ENCODE peak calls at places on chromosomes 3 and 15, in four cellular contexts. One of them, this sample, is unnamed.
A peak's percentile ranks its signal among the peaks of the same experiment; 100 is the strongest.

GRCh38 chr3:11185564-11186317 is 31.4 kb downstream of the HRH1 start:
- DNase-seq in suprapubic skin: peak; percentile 91
- DNase-seq in lower leg skin: peak; percentile 91
- DNase-seq in endothelial cell: no peak
- DNase-seq in this sample: no peak

GRCh38 chr3:46293991-46294833 is 52.0 kb downstream of the CCR3 start:
- DNase-seq in lower leg skin: no peak
- DNase-seq in endothelial cell: no peak
- DNase-seq in suprapubic skin: no peak
- DNase-seq in this sample: no peak

GRCh38 chr3:38536686-38537085 is 40.5 kb downstream of the EXOG start:
- DNase-seq in endothelial cell: no peak
- DNase-seq in suprapubic skin: no peak
- DNase-seq in lower leg skin: no peak
- DNase-seq in this sample: no peak

GRCh38 chr3:169744332-169745054 is 20.4 kb downstream of the TERC start:
- DNase-seq in endothelial cell: no peak
- DNase-seq in suprapubic skin: no peak
- DNase-seq in lower leg skin: no peak
- DNase-seq in this sample: no peak

GRCh38 chr3:122052968-122053367 is 2.2 kb upstream of the CD86 start:
- DNase-seq in suprapubic skin: no peak
- DNase-seq in lower leg skin: no peak
- DNase-seq in endothelial cell: no peak
- DNase-seq in this sample: no peak

GRCh38 chr3:175002732-175003143 is 143.6 kb downstream of the NAALADL2 start:
- DNase-seq in endothelial cell: no peak
- DNase-seq in suprapubic skin: no peak
- DNase-seq in lower leg skin: no peak
- DNase-seq in this sample: no peak

GRCh38 chr15:76393614-76394013 is 57.0 kb downstream of the ISL2 start:
- DNase-seq in lower leg skin: no peak
- DNase-seq in suprapubic skin: no peak
- DNase-seq in endothelial cell: no peak
- DNase-seq in this sample: no peak

GRCh38 chr3:23760871-23761373 is 44.8 kb upstream of the UBE2E1 start:
- DNase-seq in endothelial cell: no peak
- DNase-seq in lower leg skin: no peak
- DNase-seq in suprapubic skin: no peak
- DNase-seq in this sample: no peak

GRCh38 chr3:106305127-106305526 is 436.3 kb upstream of the CBLB start:
- DNase-seq in suprapubic skin: no peak
- DNase-seq in endothelial cell: no peak
- DNase-seq in lower leg skin: no peak
- DNase-seq in this sample: no peak

GRCh38 chr15:62495670-62496328 is 330.7 kb upstream of the C2CD4B start:
- DNase-seq in endothelial cell: no peak
- DNase-seq in lower leg skin: peak; percentile 44
- DNase-seq in suprapubic skin: no peak
- DNase-seq in this sample: no peak

GRCh38 chr3:99119312-99119810 is 217.9 kb upstream of the DCBLD2 start:
- DNase-seq in lower leg skin: no peak
- DNase-seq in endothelial cell: no peak
- DNase-seq in suprapubic skin: no peak
- DNase-seq in this sample: no peak

GRCh38 chr3:55252921-55253320 is 234.2 kb downstream of the WNT5A start:
- DNase-seq in endothelial cell: no peak
- DNase-seq in suprapubic skin: no peak
- DNase-seq in lower leg skin: no peak
- DNase-seq in this sample: no peak

GRCh38 chr15:37117030-37117429 is 16.7 kb upstream of the MEIS2 start:
- DNase-seq in lower leg skin: no peak
- DNase-seq in endothelial cell: no peak
- DNase-seq in suprapubic skin: no peak
- DNase-seq in this sample: no peak

GRCh38 chr3:132749786-132750185 is 27.6 kb upstream of the NPHP3 start:
- DNase-seq in lower leg skin: no peak
- DNase-seq in endothelial cell: no peak
- DNase-seq in suprapubic skin: no peak
- DNase-seq in this sample: no peak

GRCh38 chr15:90957105-90957790 is 2.6 kb downstream of the RCCD1 start:
- DNase-seq in lower leg skin: no peak
- DNase-seq in suprapubic skin: no peak
- DNase-seq in endothelial cell: peak; percentile 41
- DNase-seq in this sample: no peak

GRCh38 chr15:83053151-83053550 is 13.9 kb downstream of the BTBD1 start:
- DNase-seq in lower leg skin: no peak
- DNase-seq in endothelial cell: no peak
- DNase-seq in suprapubic skin: no peak
- DNase-seq in this sample: no peak

GRCh38 chr15:81160312-81161214 is 26.5 kb downstream of the CFAP161 start:
- DNase-seq in suprapubic skin: peak; percentile 76
- DNase-seq in endothelial cell: no peak
- DNase-seq in lower leg skin: peak; percentile 73
- DNase-seq in this sample: no peak

GRCh38 chr15:92693922-92694331 is 38.4 kb upstream of the FAM174B start:
- DNase-seq in lower leg skin: no peak
- DNase-seq in suprapubic skin: no peak
- DNase-seq in endothelial cell: peak; percentile 63
- DNase-seq in this sample: no peak